ENCODE peak calls at places on chromosome 7, in four cellular contexts. A is HCT116, C is HepG2, H is GM12878. T is an unnamed sample.

GRCh38 chr7:134941185-134941900 is 45.0 kb upstream of the AGBL3 start:
- DNase-seq in A (no peak), C (no peak), H (no peak), T (no peak)

GRCh38 chr7:66629222-66629658 is 559 bp downstream of the KCTD7 start:
- DNase-seq in A (no peak), C (no peak), H (no peak), T (no peak)

GRCh38 chr7:30979027-30979426 is 15.3 kb downstream of the GHRHR start:
- DNase-seq in A (no peak), C (no peak), H (no peak), T (no peak)

GRCh38 chr7:50226669-50227068 is 77.8 kb upstream of the IKZF1 start:
- DNase-seq in A (no peak), C (no peak), H (no peak), T (no peak)

GRCh38 chr7:15686209-15686956 is at the start of gene MEOX2:
- DNase-seq in A (no peak), C (no peak), H (no peak), T (no peak)

GRCh38 chr7:100087055-100087750 is 1.6 kb upstream of the COPS6 start:
- DNase-seq in A (no peak), C (no peak), H (no peak), T (no peak)

GRCh38 chr7:142868881-142869415 is 14.1 kb downstream of the EPHB6 start:
- DNase-seq in A (no peak), C (no peak), H (no peak), T (no peak)

GRCh38 chr7:110800984-110801383 is 289.9 kb upstream of the LRRN3 start:
- DNase-seq in A (no peak), C (no peak), H (no peak), T (no peak)

GRCh38 chr7:109782806-109783205 is 1213.1 kb downstream of the DNAJB9 start:
- DNase-seq in A (no peak), C (no peak), H (no peak), T (no peak)

GRCh38 chr7:157544226-157544625 is 207.4 kb downstream of the DNAJB6 start:
- DNase-seq in A (no peak), C (no peak), H (no peak), T (no peak)

GRCh38 chr7:18623389-18623788 is 127.8 kb downstream of the HDAC9 start:
- DNase-seq in A (no peak), C (no peak), H (no peak), T (no peak)

GRCh38 chr7:117963278-117964184 is 90.3 kb upstream of the CTTNBP2 start:
- DNase-seq in A (no peak), C (no peak), H (no peak), T (no peak)

GRCh38 chr7:90629306-90629918 is 33.3 kb downstream of the CDK14 start:
- DNase-seq in A (peak; percentile 31), C (peak; percentile 46), H (peak; percentile 45), T (peak; percentile 36)

GRCh38 chr7:150357771-150358427 is 10.7 kb upstream of the REPIN1 start:
- DNase-seq in A (no peak), C (no peak), H (no peak), T (no peak)

GRCh38 chr7:12771378-12771877 is 84.0 kb downstream of the ARL4A start:
- DNase-seq in A (no peak), C (no peak), H (no peak), T (no peak)

GRCh38 chr7:51121945-51122425 is 194.6 kb downstream of the COBL start:
- DNase-seq in A (no peak), C (no peak), H (no peak), T (peak; percentile 28)

GRCh38 chr7:56046728-56047445 is 4.4 kb downstream of the PSPH start:
- DNase-seq in A (no peak), C (peak; percentile 35), H (no peak), T (no peak)

GRCh38 chr7:45185028-45185863 is 27.7 kb downstream of the RAMP3 start:
- DNase-seq in A (no peak), C (no peak), H (no peak), T (no peak)

GRCh38 chr7:66202380-66202779 is 2.8 kb upstream of the TPST1 start:
- DNase-seq in A (no peak), C (no peak), H (no peak), T (no peak)

GRCh38 chr7:102287465-102288146 is 938 bp downstream of the SH2B2 start:
- DNase-seq in A (no peak), C (no peak), H (no peak), T (no peak)

GRCh38 chr7:33986951-33987948 is 81.9 kb downstream of the BMPER start:
- DNase-seq in A (peak; percentile 96), C (peak; percentile 27), H (no peak), T (peak; percentile 83)

GRCh38 chr7:601573-602340 is 82.1 kb upstream of the PDGFA start:
- DNase-seq in A (no peak), C (no peak), H (peak; percentile 49), T (no peak)

GRCh38 chr7:105782391-105783063 is 93.9 kb downstream of the ATXN7L1 start:
- DNase-seq in A (no peak), C (no peak), H (no peak), T (no peak)

GRCh38 chr7:70113543-70113942 is 515.3 kb downstream of the AUTS2 start:
- DNase-seq in A (no peak), C (no peak), H (no peak), T (no peak)

GRCh38 chr7:47518827-47519226 is 63.1 kb downstream of the TNS3 start:
- DNase-seq in A (no peak), C (peak; percentile 85), H (no peak), T (no peak)

GRCh38 chr7:129502708-129503685 is 666 bp downstream of the SMKR1 start:
- DNase-seq in A (no peak), C (no peak), H (no peak), T (no peak)

GRCh38 chr7:44291066-44291732 is 34.2 kb downstream of the CAMK2B start:
- DNase-seq in A (no peak), C (no peak), H (no peak), T (no peak)

GRCh38 chr7:155928583-155929145 is 116.4 kb upstream of the SHH start:
- DNase-seq in A (no peak), C (no peak), H (no peak), T (no peak)

GRCh38 chr7:5422324-5423271 is 1.0 kb downstream of the TNRC18 start:
- DNase-seq in A (no peak), C (peak; percentile 35), H (no peak), T (no peak)

GRCh38 chr7:24587853-24588252 is 14.6 kb downstream of the PALS2 start:
- DNase-seq in A (no peak), C (peak; percentile 46), H (no peak), T (no peak)
- TF ChIP-seq SIN3A in A (no peak), C (no peak), H (no peak), T (no peak)

DNA sequence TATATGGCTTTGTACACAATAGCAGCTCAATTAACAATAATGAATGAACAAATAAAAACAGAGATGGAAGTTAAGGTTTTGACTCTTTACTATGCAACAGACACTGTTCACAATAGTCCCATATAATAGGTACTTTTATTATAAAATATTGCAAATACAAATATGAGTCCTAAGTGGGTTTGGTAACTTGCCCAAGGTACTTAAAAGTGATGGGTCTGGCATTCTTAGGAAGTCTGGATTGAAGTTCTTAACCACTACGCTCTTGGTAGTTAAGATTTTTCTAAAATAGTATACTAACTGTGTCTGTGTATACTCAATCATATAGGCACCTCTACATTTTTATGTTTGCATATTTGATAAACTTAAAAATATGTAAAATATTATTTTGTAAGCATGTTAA is 55.5 kb downstream of the HGF start:
- DNase-seq in A (no peak), C (no peak), H (no peak), T (no peak)
- TF ChIP-seq SIN3A in A (no peak), C (no peak), H (no peak), T (no peak)

GRCh38 chr7:116588225-116588624 is 63.4 kb downstream of the CAV1 start:
- DNase-seq in A (no peak), C (no peak), H (no peak), T (no peak)
- TF ChIP-seq SIN3A in A (no peak), C (no peak), H (no peak), T (no peak)

GRCh38 chr7:140597425-140597949 is 43.1 kb downstream of the DENND2A start:
- DNase-seq in A (no peak), C (no peak), H (no peak), T (no peak)
- TF ChIP-seq SIN3A in A (no peak), C (no peak), H (no peak), T (no peak)

T was measured in Panc1.